ENCODE peak calls at places on chromosome 9, in four cellular contexts. H is activated CD4-positive, alpha-beta T cell treated with anti-CD3 and anti-CD28 coated beads, Interleukin-2, amount 50 U/mL, for 1 hour; B is prostate gland; Y is Peyer's patch. O is an unnamed sample.

GRCh38 chr9:129242191-129242953 is 64.3 kb upstream of the IER5L start:
- DNase-seq in H (no peak), Y (no peak), B (no peak), O (no peak)

GRCh38 chr9:129667850-129668249 is 2.4 kb downstream of the PRRX2 start:
- DNase-seq in Y (no peak), B (no peak), H (no peak), O (no peak)

GRCh38 chr9:128555180-128555721 is 2.9 kb downstream of the SPTAN1 start:
- DNase-seq in B (no peak), H (no peak), Y (no peak), O (no peak)

GRCh38 chr9:79477955-79478751 is 93.6 kb upstream of the TLE4 start:
- DNase-seq in B (no peak), Y (no peak), H (peak), O (peak)

GRCh38 chr9:35774907-35775635 is 16.3 kb upstream of the NPR2 start:
- DNase-seq in B (no peak), Y (no peak), H (no peak), O (no peak)

GRCh38 chr9:111067472-111067871 is 29.2 kb upstream of the LPAR1 start:
- DNase-seq in B (no peak), Y (no peak), H (no peak), O (no peak)

GRCh38 chr9:125950880-125951471 is 203.8 kb downstream of the PBX3 start:
- DNase-seq in H (no peak), B (no peak), Y (no peak), O (no peak)

GRCh38 chr9:87602933-87603643 is 105.4 kb downstream of the DAPK1 start:
- DNase-seq in Y (no peak), H (no peak), B (no peak), O (no peak)

GRCh38 chr9:97431549-97432143 is 19.8 kb downstream of the TDRD7 start:
- DNase-seq in B (no peak), Y (no peak), H (no peak), O (no peak)

GRCh38 chr9:84310903-84311302 is 29.7 kb downstream of the SLC28A3 start:
- DNase-seq in B (no peak), Y (no peak), H (no peak), O (no peak)

GRCh38 chr9:13845460-13845859 is 468.5 kb downstream of the NFIB start:
- DNase-seq in B (no peak), Y (no peak), H (no peak), O (no peak)

GRCh38 chr9:110738982-110739381 is 70.4 kb downstream of the MUSK start:
- DNase-seq in B (no peak), H (no peak), Y (no peak), O (no peak)

GRCh38 chr9:108634164-108634563 is 221.6 kb downstream of the ACTL7B start:
- DNase-seq in B (peak), H (no peak), Y (no peak), O (no peak)

GRCh38 chr9:68981825-68982224 is 32.1 kb downstream of the PRKACG start:
- DNase-seq in H (no peak), B (no peak), Y (no peak), O (no peak)

GRCh38 chr9:7117676-7118561 is 360.1 kb downstream of the KDM4C start:
- DNase-seq in Y (no peak), H (no peak), B (no peak), O (no peak)

GRCh38 chr9:108383801-108384200 is 472.0 kb downstream of the ACTL7B start:
- DNase-seq in B (no peak), Y (no peak), H (no peak), O (no peak)

GRCh38 chr9:129714393-129715051 is 38.3 kb downstream of the PTGES start:
- DNase-seq in B (no peak), H (no peak), Y (no peak), O (no peak)

GRCh38 chr9:133461975-133462374 is 2.2 kb downstream of the CACFD1 start:
- DNase-seq in B (no peak), H (no peak), Y (no peak), O (no peak)

GRCh38 chr9:75452512-75452911 is 364.2 kb downstream of the OSTF1 start:
- DNase-seq in B (no peak), H (no peak), Y (no peak), O (no peak)

GRCh38 chr9:11946521-11946920 is 746.7 kb upstream of the TYRP1 start:
- DNase-seq in H (no peak), Y (no peak), B (no peak), O (no peak)

GRCh38 chr9:80994892-80995291 is 694.5 kb downstream of the TLE1 start:
- DNase-seq in H (no peak), B (no peak), Y (no peak), O (no peak)

GRCh38 chr9:97986466-97986865 is 3.3 kb downstream of the ANP32B start:
- DNase-seq in B (no peak), H (no peak), Y (no peak), O (no peak)

GRCh38 chr9:89623925-89624420 is 19.2 kb downstream of the GADD45G start:
- DNase-seq in Y (no peak), B (peak), H (no peak), O (no peak)

GRCh38 chr9:124818431-124819281 is 34.6 kb upstream of the WDR38 start:
- DNase-seq in B (no peak), H (no peak), Y (no peak), O (peak)